ENCODE peak calls at places on chromosomes 7 and 10, in seven cellular contexts. One of them, this sample, is unnamed.
A peak's percentile ranks its signal among the peaks of the same experiment; 100 is the strongest.

GRCh38 chr10:15120523-15120922 is 23.4 kb downstream of the RPP38 start:
- DNase-seq in A549: no peak
- DNase-seq in NB4: no peak
- DNase-seq in Peyer's patch: no peak
- DNase-seq in MCF 10A: peak; percentile 46
- DNase-seq in fibroblast of lung: peak; percentile 80
- DNase-seq in suprapubic skin: no peak
- DNase-seq in this sample: no peak

GRCh38 chr7:13241416-13241815 is 554.0 kb downstream of the ARL4A start:
- DNase-seq in MCF 10A: no peak
- DNase-seq in fibroblast of lung: no peak
- DNase-seq in A549: no peak
- DNase-seq in suprapubic skin: no peak
- DNase-seq in NB4: no peak
- DNase-seq in Peyer's patch: no peak
- DNase-seq in this sample: no peak

GRCh38 chr7:23058412-23059096 is 44.6 kb upstream of the HYCC1 start:
- DNase-seq in A549: no peak
- DNase-seq in fibroblast of lung: no peak
- DNase-seq in suprapubic skin: no peak
- DNase-seq in MCF 10A: no peak
- DNase-seq in NB4: peak; percentile 57
- DNase-seq in Peyer's patch: no peak
- DNase-seq in this sample: no peak

GRCh38 chr7:44541876-44542610 is 913 bp upstream of the NPC1L1 start:
- DNase-seq in fibroblast of lung: no peak
- DNase-seq in MCF 10A: no peak
- DNase-seq in A549: no peak
- DNase-seq in suprapubic skin: no peak
- DNase-seq in NB4: no peak
- DNase-seq in Peyer's patch: no peak
- DNase-seq in this sample: no peak

GRCh38 chr7:27117687-27118491 is 12.7 kb downstream of the HOXA4 start:
- DNase-seq in A549: no peak
- DNase-seq in MCF 10A: no peak
- DNase-seq in suprapubic skin: no peak
- DNase-seq in Peyer's patch: no peak
- DNase-seq in NB4: no peak
- DNase-seq in fibroblast of lung: peak; percentile 89
- DNase-seq in this sample: peak; percentile 58

GRCh38 chr10:18402766-18403346 is 248.5 kb downstream of the NSUN6 start:
- DNase-seq in NB4: no peak
- DNase-seq in Peyer's patch: no peak
- DNase-seq in A549: no peak
- DNase-seq in fibroblast of lung: peak; percentile 51
- DNase-seq in suprapubic skin: no peak
- DNase-seq in MCF 10A: no peak
- DNase-seq in this sample: no peak

GRCh38 chr7:13797545-13797944 is 191.9 kb downstream of the ETV1 start:
- DNase-seq in A549: no peak
- DNase-seq in Peyer's patch: no peak
- DNase-seq in suprapubic skin: no peak
- DNase-seq in NB4: no peak
- DNase-seq in MCF 10A: no peak
- DNase-seq in fibroblast of lung: no peak
- DNase-seq in this sample: no peak

GRCh38 chr10:7697304-7697822 is 5.8 kb upstream of the ITIH2 start:
- DNase-seq in A549: no peak
- DNase-seq in suprapubic skin: no peak
- DNase-seq in Peyer's patch: no peak
- DNase-seq in NB4: no peak
- DNase-seq in MCF 10A: no peak
- DNase-seq in fibroblast of lung: no peak
- DNase-seq in this sample: no peak

GRCh38 chr7:18607025-18607424 is 111.5 kb downstream of the HDAC9 start:
- DNase-seq in A549: no peak
- DNase-seq in suprapubic skin: no peak
- DNase-seq in NB4: no peak
- DNase-seq in fibroblast of lung: peak; percentile 69
- DNase-seq in MCF 10A: peak; percentile 11
- DNase-seq in Peyer's patch: no peak
- DNase-seq in this sample: no peak

GRCh38 chr10:12635127-12635541 is 285.8 kb downstream of the CAMK1D start:
- DNase-seq in Peyer's patch: no peak
- DNase-seq in NB4: no peak
- DNase-seq in suprapubic skin: no peak
- DNase-seq in fibroblast of lung: peak; percentile 35
- DNase-seq in A549: peak; percentile 32
- DNase-seq in MCF 10A: no peak
- DNase-seq in this sample: no peak

GRCh38 chr10:30857803-30858202 is 173.9 kb downstream of the ZNF438 start:
- DNase-seq in MCF 10A: peak; percentile 11
- DNase-seq in Peyer's patch: no peak
- DNase-seq in suprapubic skin: peak; percentile 88
- DNase-seq in fibroblast of lung: peak; percentile 63
- DNase-seq in A549: no peak
- DNase-seq in NB4: peak; percentile 92
- DNase-seq in this sample: no peak

GRCh38 chr7:26700893-26701292 is 163.5 kb downstream of the SKAP2 start:
- DNase-seq in A549: no peak
- DNase-seq in NB4: no peak
- DNase-seq in suprapubic skin: no peak
- DNase-seq in Peyer's patch: no peak
- DNase-seq in MCF 10A: no peak
- DNase-seq in fibroblast of lung: no peak
- DNase-seq in this sample: no peak

GRCh38 chr10:86733260-86733671 is 23.2 kb upstream of the BMPR1A start:
- DNase-seq in NB4: no peak
- DNase-seq in MCF 10A: no peak
- DNase-seq in A549: no peak
- DNase-seq in Peyer's patch: no peak
- DNase-seq in fibroblast of lung: peak; percentile 12
- DNase-seq in suprapubic skin: no peak
- DNase-seq in this sample: no peak

GRCh38 chr10:30374353-30374752 is 25.3 kb upstream of the MTPAP start:
- DNase-seq in NB4: peak; percentile 38
- DNase-seq in suprapubic skin: no peak
- DNase-seq in A549: no peak
- DNase-seq in fibroblast of lung: no peak
- DNase-seq in MCF 10A: peak; percentile 61
- DNase-seq in Peyer's patch: no peak
- DNase-seq in this sample: no peak

GRCh38 chr7:114294036-114294435 is 120.6 kb upstream of the FOXP2 start:
- DNase-seq in fibroblast of lung: no peak
- DNase-seq in Peyer's patch: no peak
- DNase-seq in NB4: no peak
- DNase-seq in A549: no peak
- DNase-seq in suprapubic skin: no peak
- DNase-seq in MCF 10A: no peak
- DNase-seq in this sample: no peak

GRCh38 chr7:131067220-131067619 is 260.5 kb upstream of the MKLN1 start:
- DNase-seq in A549: no peak
- DNase-seq in NB4: no peak
- DNase-seq in Peyer's patch: no peak
- DNase-seq in MCF 10A: no peak
- DNase-seq in fibroblast of lung: no peak
- DNase-seq in suprapubic skin: no peak
- DNase-seq in this sample: no peak

GRCh38 chr7:6290345-6290744 is 17.9 kb upstream of the CYTH3 start:
- DNase-seq in Peyer's patch: no peak
- DNase-seq in fibroblast of lung: no peak
- DNase-seq in NB4: no peak
- DNase-seq in MCF 10A: no peak
- DNase-seq in suprapubic skin: no peak
- DNase-seq in A549: no peak
- DNase-seq in this sample: no peak

GRCh38 chr10:98323221-98324164 is 55.5 kb upstream of the LOXL4 start:
- DNase-seq in A549: no peak
- DNase-seq in suprapubic skin: peak; percentile 88
- DNase-seq in fibroblast of lung: peak; percentile 96
- DNase-seq in NB4: peak; percentile 100
- DNase-seq in Peyer's patch: no peak
- DNase-seq in MCF 10A: peak; percentile 61
- DNase-seq in this sample: peak; percentile 89

GRCh38 chr7:94580601-94581000 is 71.0 kb downstream of the CASD1 start:
- DNase-seq in Peyer's patch: no peak
- DNase-seq in A549: peak; percentile 41
- DNase-seq in MCF 10A: peak; percentile 27
- DNase-seq in suprapubic skin: no peak
- DNase-seq in fibroblast of lung: peak; percentile 63
- DNase-seq in NB4: no peak
- DNase-seq in this sample: no peak

GRCh38 chr10:73894245-73894971 is 16.5 kb upstream of the PLAU start:
- DNase-seq in fibroblast of lung: peak; percentile 98
- DNase-seq in MCF 10A: peak; percentile 92
- DNase-seq in NB4: no peak
- DNase-seq in suprapubic skin: no peak
- DNase-seq in A549: no peak
- DNase-seq in Peyer's patch: peak; percentile 3
- DNase-seq in this sample: no peak

GRCh38 chr7:99109108-99110051 is 34.5 kb downstream of the SMURF1 start:
- DNase-seq in A549: no peak
- DNase-seq in fibroblast of lung: peak; percentile 65
- DNase-seq in NB4: no peak
- DNase-seq in MCF 10A: no peak
- DNase-seq in Peyer's patch: no peak
- DNase-seq in suprapubic skin: no peak
- DNase-seq in this sample: no peak

GRCh38 chr7:118502235-118502634 is 277.7 kb downstream of the ANKRD7 start:
- DNase-seq in MCF 10A: no peak
- DNase-seq in A549: no peak
- DNase-seq in Peyer's patch: no peak
- DNase-seq in NB4: peak; percentile 19
- DNase-seq in fibroblast of lung: no peak
- DNase-seq in suprapubic skin: no peak
- DNase-seq in this sample: no peak

GRCh38 chr7:42930889-42931288 is 1.1 kb downstream of the PSMA2 start:
- DNase-seq in Peyer's patch: no peak
- DNase-seq in fibroblast of lung: peak; percentile 88
- DNase-seq in suprapubic skin: no peak
- DNase-seq in A549: no peak
- DNase-seq in MCF 10A: no peak
- DNase-seq in NB4: no peak
- DNase-seq in this sample: no peak

GRCh38 chr10:73771722-73772279 is 10.0 kb upstream of the CHCHD1 start:
- DNase-seq in suprapubic skin: no peak
- DNase-seq in NB4: peak; percentile 29
- DNase-seq in A549: peak; percentile 90
- DNase-seq in MCF 10A: no peak
- DNase-seq in fibroblast of lung: no peak
- DNase-seq in Peyer's patch: no peak
- DNase-seq in this sample: no peak

GRCh38 chr10:29642996-29643395 is 8.2 kb upstream of the SVIL start:
- DNase-seq in fibroblast of lung: peak; percentile 75
- DNase-seq in MCF 10A: no peak
- DNase-seq in NB4: no peak
- DNase-seq in suprapubic skin: no peak
- DNase-seq in Peyer's patch: no peak
- DNase-seq in A549: no peak
- DNase-seq in this sample: no peak

GRCh38 chr7:72007018-72007417 is 405.1 kb downstream of the CALN1 start:
- DNase-seq in MCF 10A: no peak
- DNase-seq in NB4: no peak
- DNase-seq in suprapubic skin: no peak
- DNase-seq in A549: no peak
- DNase-seq in Peyer's patch: no peak
- DNase-seq in fibroblast of lung: no peak
- DNase-seq in this sample: no peak

GRCh38 chr7:132321387-132321786 is 254.9 kb downstream of the PLXNA4 start:
- DNase-seq in MCF 10A: no peak
- DNase-seq in fibroblast of lung: no peak
- DNase-seq in suprapubic skin: no peak
- DNase-seq in A549: no peak
- DNase-seq in Peyer's patch: no peak
- DNase-seq in NB4: peak; percentile 30
- DNase-seq in this sample: no peak

GRCh38 chr7:87784424-87784823 is 91.7 kb downstream of the SLC25A40 start:
- DNase-seq in suprapubic skin: no peak
- DNase-seq in fibroblast of lung: no peak
- DNase-seq in MCF 10A: peak; percentile 11
- DNase-seq in A549: no peak
- DNase-seq in NB4: peak; percentile 25
- DNase-seq in Peyer's patch: no peak
- DNase-seq in this sample: no peak
- TF ChIP-seq CTCF in suprapubic skin: no peak
- TF ChIP-seq CTCF in fibroblast of lung: no peak
- TF ChIP-seq CTCF in MCF 10A: no peak
- TF ChIP-seq CTCF in A549: no peak
- TF ChIP-seq CTCF in NB4: no peak
- TF ChIP-seq CTCF in Peyer's patch: no peak
- TF ChIP-seq CTCF in this sample: no peak

GRCh38 chr10:114087655-114088054 is 44.0 kb downstream of the ADRB1 start:
- DNase-seq in suprapubic skin: no peak
- DNase-seq in A549: no peak
- DNase-seq in NB4: no peak
- DNase-seq in fibroblast of lung: no peak
- DNase-seq in MCF 10A: no peak
- DNase-seq in Peyer's patch: no peak
- DNase-seq in this sample: no peak
- TF ChIP-seq CTCF in suprapubic skin: no peak
- TF ChIP-seq CTCF in A549: no peak
- TF ChIP-seq CTCF in NB4: no peak
- TF ChIP-seq CTCF in fibroblast of lung: no peak
- TF ChIP-seq CTCF in MCF 10A: no peak
- TF ChIP-seq CTCF in Peyer's patch: no peak
- TF ChIP-seq CTCF in this sample: no peak

GRCh38 chr7:143193880-143194279 is 10.7 kb downstream of the TAS2R39 start:
- DNase-seq in Peyer's patch: no peak
- DNase-seq in NB4: no peak
- DNase-seq in MCF 10A: no peak
- DNase-seq in suprapubic skin: no peak
- DNase-seq in fibroblast of lung: no peak
- DNase-seq in A549: no peak
- DNase-seq in this sample: no peak
- TF ChIP-seq CTCF in Peyer's patch: no peak
- TF ChIP-seq CTCF in NB4: no peak
- TF ChIP-seq CTCF in MCF 10A: no peak
- TF ChIP-seq CTCF in suprapubic skin: no peak
- TF ChIP-seq CTCF in fibroblast of lung: no peak
- TF ChIP-seq CTCF in A549: no peak
- TF ChIP-seq CTCF in this sample: no peak

DNA sequence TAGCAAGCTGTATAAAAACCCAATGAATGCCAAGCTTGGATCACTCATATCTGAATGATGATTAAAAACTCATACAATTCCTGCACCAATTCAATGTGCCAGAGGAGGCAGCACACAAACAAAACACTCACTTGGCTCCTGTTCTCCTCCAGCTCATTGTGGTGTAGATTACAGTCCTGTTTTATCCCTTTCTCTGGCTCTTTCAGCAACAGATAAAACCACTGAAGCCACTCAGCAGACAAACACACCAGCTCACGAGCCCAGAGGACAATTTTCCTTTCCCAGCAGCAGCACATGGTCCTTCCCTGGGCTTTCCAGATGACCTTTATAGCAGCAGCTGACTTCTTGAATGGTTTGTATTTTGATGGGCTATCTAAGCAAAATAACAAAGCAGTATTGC is 107.3 kb upstream of the STARD3NL start:
- DNase-seq in Peyer's patch: no peak
- DNase-seq in NB4: peak; percentile 46
- DNase-seq in MCF 10A: peak; percentile 43
- DNase-seq in fibroblast of lung: peak; percentile 27
- DNase-seq in suprapubic skin: no peak
- DNase-seq in A549: peak; percentile 28
- DNase-seq in this sample: no peak
- TF ChIP-seq CTCF in Peyer's patch: peak; percentile 18
- TF ChIP-seq CTCF in NB4: peak; percentile 74
- TF ChIP-seq CTCF in MCF 10A: peak; percentile 32
- TF ChIP-seq CTCF in fibroblast of lung: peak; percentile 31
- TF ChIP-seq CTCF in suprapubic skin: no peak
- TF ChIP-seq CTCF in A549: peak; percentile 44
- TF ChIP-seq CTCF in this sample: no peak

GRCh38 chr7:116524609-116525297 is at the start of gene CAV1:
- DNase-seq in NB4: no peak
- DNase-seq in Peyer's patch: peak; percentile 70
- DNase-seq in fibroblast of lung: peak; percentile 93
- DNase-seq in suprapubic skin: peak; percentile 88
- DNase-seq in A549: peak; percentile 93
- DNase-seq in MCF 10A: peak; percentile 97
- DNase-seq in this sample: peak; percentile 95
- TF ChIP-seq CTCF in NB4: no peak
- TF ChIP-seq CTCF in Peyer's patch: no peak
- TF ChIP-seq CTCF in fibroblast of lung: peak; percentile 28
- TF ChIP-seq CTCF in suprapubic skin: peak; percentile 9
- TF ChIP-seq CTCF in A549: peak; percentile 18
- TF ChIP-seq CTCF in MCF 10A: peak; percentile 12
- TF ChIP-seq CTCF in this sample: no peak